ENCODE peak calls at places on chromosomes 11 and 22, in nine cellular contexts. I is transverse colon, H is stomach, Y is GM12878, R is HL-60, J is GM12892, X is SK-N-SH, K is GM23338, E is sigmoid colon. A is an unnamed sample.

GRCh38 chr11:8103909-8104308 is 22.9 kb downstream of the TUB start:
- DNase-seq in I (no peak), H (no peak), Y (no peak), R (no peak), J (no peak), X (no peak), K (no peak), E (no peak), A (peak; percentile 28)

GRCh38 chr11:12390687-12391110 is 13.3 kb downstream of the PARVA start:
- DNase-seq in I (no peak), H (no peak), Y (no peak), R (no peak), J (no peak), X (no peak), K (no peak), E (peak; percentile 80), A (no peak)

GRCh38 chr11:83721286-83721685 is 435.1 kb upstream of the CCDC90B start:
- DNase-seq in I (no peak), H (no peak), Y (no peak), R (no peak), J (no peak), X (no peak), K (no peak), E (no peak), A (no peak)

GRCh38 chr11:65439331-65440181 is 17.0 kb downstream of the NEAT1 start:
- DNase-seq in I (no peak), H (peak; percentile 24), Y (no peak), R (no peak), J (no peak), X (no peak), K (no peak), E (peak; percentile 62), A (no peak)

GRCh38 chr11:128767518-128767917 is 73.6 kb downstream of the FLI1 start:
- DNase-seq in I (no peak), H (no peak), Y (no peak), R (no peak), J (no peak), X (no peak), K (no peak), E (no peak), A (no peak)

GRCh38 chr11:121538054-121538453 is 85.3 kb upstream of the SORL1-AS1 start:
- DNase-seq in I (no peak), H (no peak), Y (peak; percentile 59), R (no peak), J (no peak), X (no peak), K (no peak), E (no peak), A (no peak)

GRCh38 chr11:8062781-8063257 is 18.2 kb upstream of the TUB start:
- DNase-seq in I (no peak), H (peak; percentile 16), Y (no peak), R (no peak), J (no peak), X (no peak), K (no peak), E (no peak), A (peak; percentile 56)

GRCh38 chr11:32531528-32531927 is 52.1 kb upstream of the EIF3M start:
- DNase-seq in I (no peak), H (no peak), Y (no peak), R (no peak), J (no peak), X (no peak), K (no peak), E (no peak), A (no peak)

GRCh38 chr11:76030973-76031590 is 175.2 kb downstream of the WNT11 start:
- DNase-seq in I (no peak), H (no peak), Y (no peak), R (no peak), J (no peak), X (no peak), K (peak; percentile 16), E (no peak), A (no peak)

GRCh38 chr22:25566812-25567211 is 2.3 kb downstream of the GRK3 start:
- DNase-seq in I (no peak), H (no peak), Y (no peak), R (peak; percentile 44), J (no peak), X (no peak), K (no peak), E (no peak), A (no peak)

GRCh38 chr11:112166561-112166960 is 611 bp upstream of the TEX12 start:
- DNase-seq in I (peak; percentile 47), H (no peak), Y (no peak), R (no peak), J (no peak), X (no peak), K (no peak), E (no peak), A (no peak)

GRCh38 chr22:42368379-42369249 is 63.6 kb downstream of the NFAM1 start:
- DNase-seq in I (peak; percentile 34), H (no peak), Y (no peak), R (no peak), J (no peak), X (no peak), K (peak; percentile 92), E (peak; percentile 77), A (peak; percentile 89)

DNA sequence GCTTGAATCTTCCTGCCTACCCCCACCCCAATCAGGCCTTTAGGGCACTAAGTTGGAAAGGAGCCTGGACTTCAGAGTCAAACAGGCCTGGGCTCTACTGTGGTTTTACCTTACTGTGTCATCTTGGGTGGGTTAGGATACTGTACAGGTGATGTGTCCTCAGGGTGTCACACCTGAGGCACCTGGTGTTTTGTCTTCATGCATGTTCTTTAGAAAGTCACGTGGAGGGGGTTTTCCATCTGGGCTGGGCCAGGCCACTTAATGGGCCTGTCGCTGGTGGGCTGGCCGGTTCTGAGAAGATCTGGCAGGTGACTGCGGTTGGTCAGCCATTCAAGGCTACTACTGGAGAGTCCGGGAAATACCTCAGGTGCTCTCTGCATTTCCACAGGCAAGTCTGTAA is 92.6 kb downstream of the SWAP70 start:
- DNase-seq in I (no peak), H (no peak), Y (no peak), R (no peak), J (no peak), X (no peak), K (no peak), E (no peak), A (no peak)
- TF ChIP-seq POLR2AphosphoS5 in I (no peak), H (no peak), Y (no peak), R (no peak), J (no peak), X (no peak), K (no peak), E (no peak), A (no peak)

GRCh38 chr11:36558511-36559413 is 9.0 kb upstream of the RAG1 start:
- DNase-seq in I (no peak), H (no peak), Y (peak; percentile 4), R (no peak), J (peak; percentile 6), X (no peak), K (no peak), E (no peak), A (no peak)

DNA sequence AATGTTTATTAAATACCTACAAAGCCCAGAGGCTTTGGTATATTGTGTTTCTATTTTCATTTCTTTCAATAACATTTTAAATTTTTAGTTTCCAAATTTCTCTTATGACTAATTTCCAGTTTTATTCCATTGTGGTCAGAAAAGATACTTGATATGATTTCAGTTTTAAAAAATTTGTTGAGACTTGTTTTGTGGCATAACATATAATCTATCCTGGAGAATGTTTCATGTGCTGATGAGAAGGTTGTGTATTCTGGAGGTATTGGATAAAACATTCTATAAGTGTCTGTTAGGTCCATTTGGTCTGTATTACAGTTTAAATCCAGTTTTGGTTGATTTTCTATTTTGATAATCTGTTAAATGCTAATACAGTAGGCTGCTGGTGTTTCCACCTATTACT is 9.8 kb upstream of the RAG1 start:
- DNase-seq in I (no peak), H (no peak), Y (no peak), R (no peak), J (no peak), X (no peak), K (no peak), E (no peak), A (no peak)
- TF ChIP-seq POLR2AphosphoS5 in I (no peak), H (no peak), Y (no peak), R (no peak), J (no peak), X (no peak), K (no peak), E (no peak), A (no peak)

DNA sequence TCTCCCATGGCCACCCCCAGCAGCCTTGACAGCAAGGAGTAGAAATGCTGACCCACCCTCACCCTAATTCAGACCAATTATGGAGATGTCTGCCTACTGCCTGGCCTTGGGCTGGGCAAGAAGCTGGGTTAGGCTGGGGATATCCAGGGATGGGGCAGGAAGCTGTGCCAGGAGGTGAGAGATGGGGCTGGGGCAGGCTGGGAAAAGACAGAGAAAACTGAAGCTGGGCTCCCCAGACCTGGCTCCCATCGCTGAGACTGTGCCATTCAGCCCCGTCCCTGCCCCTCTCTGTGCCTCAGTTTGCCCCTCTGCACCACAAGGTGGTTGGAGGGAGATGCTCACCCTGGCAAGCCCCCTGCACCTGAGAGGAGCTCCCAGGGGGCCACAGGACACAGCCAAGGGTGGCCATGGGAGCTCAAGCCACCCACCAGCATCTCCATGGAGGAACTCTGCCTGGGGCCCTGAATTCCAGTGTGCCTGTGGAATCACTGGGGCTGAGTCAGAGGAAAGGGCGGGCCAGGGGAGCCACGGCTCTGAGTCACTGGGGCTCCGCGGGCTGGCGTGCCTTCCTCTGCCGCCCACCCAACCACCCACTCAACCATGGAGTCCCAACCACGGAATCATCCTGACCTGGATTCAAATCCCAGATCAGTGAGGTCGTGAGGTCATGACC is 6.0 kb upstream of the CARD10 start:
- DNase-seq in I (no peak), H (no peak), Y (no peak), R (no peak), J (no peak), X (peak; percentile 37), K (no peak), E (no peak), A (no peak)
- TF ChIP-seq POLR2AphosphoS5 in I (no peak), H (no peak), Y (no peak), R (no peak), J (no peak), X (peak; percentile 41), K (no peak), E (no peak), A (no peak)

GRCh38 chr11:92475824-92476223 is 251.2 kb downstream of the FAT3 start:
- DNase-seq in I (no peak), H (no peak), Y (no peak), R (no peak), J (no peak), X (no peak), K (no peak), E (no peak), A (no peak)

GRCh38 chr11:92477686-92478085 is 253.1 kb downstream of the FAT3 start:
- DNase-seq in I (no peak), H (peak; percentile 30), Y (no peak), R (no peak), J (no peak), X (no peak), K (no peak), E (no peak), A (no peak)

GRCh38 chr11:92475316-92475715 is 250.7 kb downstream of the FAT3 start:
- DNase-seq in I (no peak), H (no peak), Y (no peak), R (no peak), J (no peak), X (no peak), K (no peak), E (no peak), A (no peak)

DNA sequence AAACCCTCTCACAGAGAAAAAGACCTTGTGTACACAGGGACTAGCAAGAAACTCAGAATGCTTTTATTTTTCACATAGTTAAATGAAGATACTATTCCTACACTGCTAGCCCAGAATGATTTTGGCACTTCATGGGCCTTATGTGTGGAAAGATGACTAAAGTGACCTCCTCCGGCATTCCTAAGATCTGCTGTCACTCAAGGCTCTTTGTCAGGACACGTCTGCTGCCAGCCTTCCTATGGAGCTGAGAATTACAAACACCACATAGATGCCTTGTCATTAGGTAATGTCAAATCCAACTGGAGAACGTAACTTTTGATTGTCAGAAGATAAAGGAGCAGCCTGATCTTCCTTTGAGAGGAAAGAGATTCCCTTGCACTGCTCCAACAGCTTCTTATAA is 249.1 kb downstream of the FAT3 start:
- DNase-seq in I (no peak), H (no peak), Y (no peak), R (no peak), J (no peak), X (no peak), K (no peak), E (no peak), A (no peak)
- TF ChIP-seq POLR2AphosphoS5 in I (no peak), H (no peak), Y (no peak), R (no peak), J (no peak), X (no peak), K (no peak), E (no peak), A (no peak)

A was measured in spleen.